ENCODE peak calls at places on chromosome 16, in ten cellular contexts. W, F, C, U, N, Z, V, L, E and X are unnamed samples.

GRCh38 chr16:27383511-27384243 is 18.3 kb upstream of the IL21R start:
- DNase-seq in W (no peak), F (no peak), C (no peak), U (no peak), N (no peak), Z (no peak), V (no peak), L (no peak), E (peak), X (no peak)

GRCh38 chr16:20336955-20337354 is 9.6 kb upstream of the GP2 start:
- DNase-seq in W (no peak), F (no peak), C (no peak), U (no peak), N (no peak), Z (no peak), V (no peak), L (no peak), E (no peak), X (no peak)

GRCh38 chr16:24736758-24737157 is 7.3 kb downstream of the TNRC6A start:
- DNase-seq in W (no peak), F (no peak), C (no peak), U (no peak), N (no peak), Z (no peak), V (no peak), L (no peak), E (no peak), X (no peak)

GRCh38 chr16:82633964-82634600 is 7.3 kb downstream of the CDH13 start:
- DNase-seq in W (no peak), F (no peak), C (no peak), U (peak), N (no peak), Z (no peak), V (no peak), L (no peak), E (no peak), X (no peak)

GRCh38 chr16:81446318-81447275 is 2.0 kb downstream of the CMIP start:
- DNase-seq in W (peak), F (peak), C (no peak), U (peak), N (no peak), Z (no peak), V (no peak), L (no peak), E (peak), X (no peak)

GRCh38 chr16:12256880-12257279 is 280.3 kb downstream of the SNX29 start:
- DNase-seq in W (no peak), F (no peak), C (no peak), U (no peak), N (no peak), Z (no peak), V (no peak), L (no peak), E (no peak), X (no peak)

GRCh38 chr16:67163164-67163902 is 1.2 kb upstream of the HSF4 start:
- DNase-seq in W (peak), F (no peak), C (no peak), U (peak), N (no peak), Z (peak), V (no peak), L (no peak), E (no peak), X (no peak)

GRCh38 chr16:56977256-56977655 is 12.1 kb upstream of the NLRC5 start:
- DNase-seq in W (no peak), F (no peak), C (no peak), U (no peak), N (no peak), Z (no peak), V (no peak), L (no peak), E (peak), X (no peak)

GRCh38 chr16:87276926-87277325 is 40.3 kb downstream of the C16orf95 start:
- DNase-seq in W (no peak), F (no peak), C (no peak), U (no peak), N (no peak), Z (no peak), V (no peak), L (no peak), E (no peak), X (no peak)

GRCh38 chr16:4474192-4474961 is at the start of gene NMRAL1:
- DNase-seq in W (peak), F (peak), C (peak), U (peak), N (no peak), Z (peak), V (peak), L (peak), E (peak), X (peak)

GRCh38 chr16:88195911-88196465 is 186.8 kb upstream of the ZNF469 start:
- DNase-seq in W (no peak), F (no peak), C (no peak), U (no peak), N (no peak), Z (no peak), V (no peak), L (no peak), E (no peak), X (no peak)

GRCh38 chr16:66427036-66427446 is at the start of gene BEAN1:
- DNase-seq in W (no peak), F (no peak), C (no peak), U (peak), N (no peak), Z (no peak), V (no peak), L (no peak), E (no peak), X (peak)

GRCh38 chr16:69236319-69236718 is 49.4 kb downstream of the SNTB2 start:
- DNase-seq in W (no peak), F (no peak), C (no peak), U (no peak), N (no peak), Z (no peak), V (no peak), L (no peak), E (no peak), X (no peak)

GRCh38 chr16:30476991-30477390 is 4.4 kb downstream of the ITGAL start:
- DNase-seq in W (no peak), F (no peak), C (no peak), U (no peak), N (no peak), Z (no peak), V (no peak), L (no peak), E (no peak), X (no peak)

GRCh38 chr16:75087040-75087979 is 29.3 kb downstream of the LDHD start:
- DNase-seq in W (no peak), F (no peak), C (no peak), U (peak), N (no peak), Z (no peak), V (no peak), L (peak), E (peak), X (no peak)

GRCh38 chr16:47461598-47462266 is 601 bp downstream of the PHKB start:
- DNase-seq in W (no peak), F (peak), C (no peak), U (peak), N (peak), Z (no peak), V (no peak), L (peak), E (peak), X (peak)

GRCh38 chr16:75042423-75043174 is 43.8 kb downstream of the ZNRF1 start:
- DNase-seq in W (no peak), F (no peak), C (no peak), U (peak), N (no peak), Z (no peak), V (no peak), L (no peak), E (peak), X (no peak)

GRCh38 chr16:30896203-30896889 is at the start of gene CTF1:
- DNase-seq in W (peak), F (no peak), C (no peak), U (peak), N (peak), Z (no peak), V (no peak), L (peak), E (no peak), X (no peak)

GRCh38 chr16:55475919-55476318 is 3.1 kb upstream of the MMP2 start:
- DNase-seq in W (no peak), F (no peak), C (no peak), U (peak), N (no peak), Z (no peak), V (no peak), L (no peak), E (peak), X (no peak)

GRCh38 chr16:65660390-65660789 is 538.5 kb upstream of the CDH11 start:
- DNase-seq in W (no peak), F (no peak), C (no peak), U (peak), N (no peak), Z (no peak), V (no peak), L (no peak), E (no peak), X (no peak)

GRCh38 chr16:48300391-48300856 is 53.1 kb upstream of the ABCC11 start:
- DNase-seq in W (no peak), F (peak), C (no peak), U (peak), N (no peak), Z (no peak), V (no peak), L (no peak), E (peak), X (no peak)

GRCh38 chr16:81614654-81615359 is 164.3 kb upstream of the PLCG2 start:
- DNase-seq in W (no peak), F (no peak), C (no peak), U (no peak), N (no peak), Z (no peak), V (no peak), L (no peak), E (no peak), X (no peak)

GRCh38 chr16:85753559-85753958 is 2.7 kb upstream of the C16orf74 start:
- DNase-seq in W (no peak), F (no peak), C (no peak), U (no peak), N (no peak), Z (no peak), V (no peak), L (no peak), E (no peak), X (no peak)

GRCh38 chr16:84548508-84548907 is 44.0 kb upstream of the MEAK7 start:
- DNase-seq in W (no peak), F (no peak), C (no peak), U (no peak), N (no peak), Z (no peak), V (no peak), L (no peak), E (no peak), X (no peak)

GRCh38 chr16:10608687-10609409 is 28.4 kb upstream of the EMP2 start:
- DNase-seq in W (no peak), F (no peak), C (no peak), U (peak), N (no peak), Z (no peak), V (no peak), L (no peak), E (no peak), X (no peak)

GRCh38 chr16:22240023-22240697 is 34.1 kb downstream of the EEF2K start:
- DNase-seq in W (no peak), F (no peak), C (no peak), U (peak), N (no peak), Z (no peak), V (no peak), L (no peak), E (peak), X (no peak)

GRCh38 chr16:86919531-86920305 is 341.4 kb downstream of the FOXL1 start:
- DNase-seq in W (no peak), F (no peak), C (no peak), U (no peak), N (no peak), Z (no peak), V (no peak), L (no peak), E (no peak), X (no peak)

GRCh38 chr16:70573451-70574121 is 50.0 kb downstream of the SF3B3 start:
- DNase-seq in W (no peak), F (no peak), C (no peak), U (peak), N (no peak), Z (no peak), V (no peak), L (no peak), E (no peak), X (no peak)

GRCh38 chr16:56990407-56991286 is 1.3 kb downstream of the NLRC5 start:
- DNase-seq in W (peak), F (no peak), C (no peak), U (no peak), N (no peak), Z (no peak), V (no peak), L (no peak), E (peak), X (peak)

GRCh38 chr16:53147500-53148065 is 92.8 kb downstream of the CHD9 start:
- DNase-seq in W (no peak), F (no peak), C (no peak), U (no peak), N (no peak), Z (no peak), V (no peak), L (no peak), E (no peak), X (no peak)

GRCh38 chr16:3580686-3581085 is 3.5 kb upstream of the NLRC3 start:
- DNase-seq in W (no peak), F (no peak), C (no peak), U (peak), N (no peak), Z (no peak), V (no peak), L (no peak), E (no peak), X (no peak)

GRCh38 chr16:30491744-30492308 is 19.3 kb downstream of the ITGAL start:
- DNase-seq in W (no peak), F (peak), C (peak), U (peak), N (peak), Z (no peak), V (no peak), L (no peak), E (peak), X (no peak)

GRCh38 chr16:57976331-57976796 is 5.4 kb upstream of the CNGB1 start:
- DNase-seq in W (no peak), F (no peak), C (no peak), U (peak), N (no peak), Z (no peak), V (no peak), L (no peak), E (peak), X (no peak)

GRCh38 chr16:68084504-68085258 is 489 bp upstream of the NFATC3 start:
- DNase-seq in W (peak), F (peak), C (peak), U (peak), N (no peak), Z (peak), V (peak), L (peak), E (peak), X (peak)

GRCh38 chr16:60217787-60218186 is 1483.7 kb upstream of the GOT2 start:
- DNase-seq in W (no peak), F (no peak), C (no peak), U (no peak), N (no peak), Z (no peak), V (no peak), L (no peak), E (no peak), X (no peak)